ENCODE peak calls at places on chromosomes 3 and 15, in six cellular contexts. One of them, this sample, is unnamed.

GRCh38 chr3:72018339-72018984 is 233.5 kb upstream of the PROK2 start:
- DNase-seq in endothelial cell of umbilical vein: no peak
- DNase-seq in K562: peak
- DNase-seq in OCI-LY7: no peak
- DNase-seq in PC-3: no peak
- DNase-seq in Karpas-422: no peak
- DNase-seq in this sample: no peak

GRCh38 chr3:54188176-54188791 is 65.9 kb downstream of the CACNA2D3 start:
- DNase-seq in K562: peak
- DNase-seq in PC-3: peak
- DNase-seq in endothelial cell of umbilical vein: peak
- DNase-seq in OCI-LY7: peak
- DNase-seq in Karpas-422: peak
- DNase-seq in this sample: peak

GRCh38 chr15:22903961-22904534 is 65.6 kb downstream of the NIPA2 start:
- DNase-seq in Karpas-422: no peak
- DNase-seq in OCI-LY7: no peak
- DNase-seq in endothelial cell of umbilical vein: no peak
- DNase-seq in K562: no peak
- DNase-seq in PC-3: no peak
- DNase-seq in this sample: no peak

GRCh38 chr3:54772707-54773106 is 155.2 kb downstream of the LRTM1 start:
- DNase-seq in K562: no peak
- DNase-seq in endothelial cell of umbilical vein: no peak
- DNase-seq in OCI-LY7: no peak
- DNase-seq in Karpas-422: no peak
- DNase-seq in PC-3: no peak
- DNase-seq in this sample: no peak

GRCh38 chr3:123329636-123330340 is 119.1 kb downstream of the ADCY5 start:
- DNase-seq in PC-3: no peak
- DNase-seq in endothelial cell of umbilical vein: no peak
- DNase-seq in OCI-LY7: no peak
- DNase-seq in K562: no peak
- DNase-seq in Karpas-422: no peak
- DNase-seq in this sample: no peak

GRCh38 chr3:185822957-185823279 is 1.9 kb downstream of the IGF2BP2 start:
- DNase-seq in endothelial cell of umbilical vein: no peak
- DNase-seq in PC-3: peak
- DNase-seq in Karpas-422: no peak
- DNase-seq in OCI-LY7: no peak
- DNase-seq in K562: no peak
- DNase-seq in this sample: no peak

GRCh38 chr3:9396301-9396631 is 1.1 kb upstream of the SETD5 start:
- DNase-seq in PC-3: peak
- DNase-seq in OCI-LY7: peak
- DNase-seq in endothelial cell of umbilical vein: peak
- DNase-seq in Karpas-422: peak
- DNase-seq in K562: peak
- DNase-seq in this sample: peak

GRCh38 chr3:175664911-175665310 is 805.8 kb downstream of the NAALADL2 start:
- DNase-seq in Karpas-422: no peak
- DNase-seq in PC-3: no peak
- DNase-seq in OCI-LY7: no peak
- DNase-seq in endothelial cell of umbilical vein: no peak
- DNase-seq in K562: no peak
- DNase-seq in this sample: no peak

GRCh38 chr3:6088433-6088832 is 772.5 kb upstream of the GRM7 start:
- DNase-seq in Karpas-422: peak
- DNase-seq in K562: no peak
- DNase-seq in endothelial cell of umbilical vein: no peak
- DNase-seq in OCI-LY7: no peak
- DNase-seq in PC-3: no peak
- DNase-seq in this sample: no peak

GRCh38 chr3:173663664-173664063 is 266.1 kb downstream of the NLGN1 start:
- DNase-seq in K562: no peak
- DNase-seq in PC-3: no peak
- DNase-seq in Karpas-422: no peak
- DNase-seq in endothelial cell of umbilical vein: no peak
- DNase-seq in OCI-LY7: no peak
- DNase-seq in this sample: no peak

GRCh38 chr15:47402829-47403228 is 314.5 kb upstream of the SEMA6D start:
- DNase-seq in PC-3: no peak
- DNase-seq in Karpas-422: no peak
- DNase-seq in K562: no peak
- DNase-seq in endothelial cell of umbilical vein: no peak
- DNase-seq in OCI-LY7: no peak
- DNase-seq in this sample: no peak

GRCh38 chr3:79490165-79491028 is 277.4 kb downstream of the ROBO1 start:
- DNase-seq in endothelial cell of umbilical vein: peak
- DNase-seq in OCI-LY7: no peak
- DNase-seq in K562: no peak
- DNase-seq in Karpas-422: no peak
- DNase-seq in PC-3: no peak
- DNase-seq in this sample: no peak
- H2AFZ ChIP-seq in endothelial cell of umbilical vein: peak
- H2AFZ ChIP-seq in OCI-LY7: no peak
- H2AFZ ChIP-seq in K562: no peak
- H2AFZ ChIP-seq in Karpas-422: no peak
- H2AFZ ChIP-seq in PC-3: no peak
- H2AFZ ChIP-seq in this sample: peak

DNA sequence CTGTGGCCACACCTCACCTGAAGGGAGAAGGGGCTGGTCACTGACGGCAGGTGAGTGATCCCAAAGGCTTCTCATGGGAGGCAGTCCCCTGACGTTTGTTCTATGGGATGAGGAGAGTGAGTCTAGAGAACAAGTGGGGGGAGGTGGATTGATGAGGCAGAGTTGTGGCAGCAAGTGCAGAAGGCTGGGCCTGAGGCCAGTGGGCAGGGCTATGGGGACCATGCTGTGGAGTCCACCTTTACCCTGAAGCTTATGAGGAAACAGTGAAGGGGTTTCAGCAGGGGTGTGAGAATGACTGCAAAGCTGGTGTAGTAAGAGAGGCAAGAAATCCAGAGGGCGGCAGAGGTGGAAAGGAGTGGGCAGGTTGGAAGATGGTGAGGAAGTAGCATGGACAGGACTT is 96.9 kb upstream of the PFN2 start:
- DNase-seq in Karpas-422: no peak
- DNase-seq in endothelial cell of umbilical vein: no peak
- DNase-seq in PC-3: no peak
- DNase-seq in K562: no peak
- DNase-seq in OCI-LY7: no peak
- DNase-seq in this sample: no peak
- H3K27ac ChIP-seq in Karpas-422: no peak
- H3K27ac ChIP-seq in endothelial cell of umbilical vein: no peak
- H3K27ac ChIP-seq in PC-3: no peak
- H3K27ac ChIP-seq in K562: no peak
- H3K27ac ChIP-seq in OCI-LY7: no peak
- H3K27ac ChIP-seq in this sample: no peak

GRCh38 chr15:78508272-78508671 is 895 bp downstream of the HYKK start:
- DNase-seq in OCI-LY7: no peak
- DNase-seq in Karpas-422: peak
- DNase-seq in K562: no peak
- DNase-seq in PC-3: no peak
- DNase-seq in endothelial cell of umbilical vein: no peak
- DNase-seq in this sample: no peak
- H3K4me3 ChIP-seq in OCI-LY7: peak
- H3K4me3 ChIP-seq in Karpas-422: peak
- H3K4me3 ChIP-seq in K562: peak
- H3K4me3 ChIP-seq in PC-3: peak
- H3K4me3 ChIP-seq in endothelial cell of umbilical vein: no peak
- H3K4me3 ChIP-seq in this sample: peak

GRCh38 chr3:177385186-177385585 is 187.9 kb upstream of the TBL1XR1 start:
- DNase-seq in PC-3: no peak
- DNase-seq in OCI-LY7: no peak
- DNase-seq in endothelial cell of umbilical vein: no peak
- DNase-seq in Karpas-422: no peak
- DNase-seq in K562: no peak
- DNase-seq in this sample: no peak

GRCh38 chr3:177379045-177379444 is 181.8 kb upstream of the TBL1XR1 start:
- DNase-seq in Karpas-422: no peak
- DNase-seq in OCI-LY7: peak
- DNase-seq in K562: no peak
- DNase-seq in PC-3: peak
- DNase-seq in endothelial cell of umbilical vein: no peak
- DNase-seq in this sample: no peak

GRCh38 chr3:177381070-177381469 is 183.8 kb upstream of the TBL1XR1 start:
- DNase-seq in PC-3: no peak
- DNase-seq in Karpas-422: no peak
- DNase-seq in endothelial cell of umbilical vein: no peak
- DNase-seq in OCI-LY7: no peak
- DNase-seq in K562: no peak
- DNase-seq in this sample: no peak

GRCh38 chr3:177385831-177386301 is 188.6 kb upstream of the TBL1XR1 start:
- DNase-seq in PC-3: peak
- DNase-seq in Karpas-422: no peak
- DNase-seq in endothelial cell of umbilical vein: peak
- DNase-seq in OCI-LY7: no peak
- DNase-seq in K562: no peak
- DNase-seq in this sample: peak

GRCh38 chr3:177382944-177383343 is 185.7 kb upstream of the TBL1XR1 start:
- DNase-seq in PC-3: no peak
- DNase-seq in K562: no peak
- DNase-seq in Karpas-422: no peak
- DNase-seq in endothelial cell of umbilical vein: no peak
- DNase-seq in OCI-LY7: no peak
- DNase-seq in this sample: no peak
- H2AFZ ChIP-seq in PC-3: no peak
- H2AFZ ChIP-seq in K562: no peak
- H2AFZ ChIP-seq in Karpas-422: no peak
- H2AFZ ChIP-seq in endothelial cell of umbilical vein: no peak
- H2AFZ ChIP-seq in OCI-LY7: no peak
- H2AFZ ChIP-seq in this sample: peak

GRCh38 chr3:115659253-115659652 is 35.9 kb downstream of the GAP43 start:
- DNase-seq in OCI-LY7: peak
- DNase-seq in endothelial cell of umbilical vein: no peak
- DNase-seq in K562: no peak
- DNase-seq in Karpas-422: no peak
- DNase-seq in PC-3: no peak
- DNase-seq in this sample: no peak

GRCh38 chr3:115663414-115663813 is 40.1 kb downstream of the GAP43 start:
- DNase-seq in K562: no peak
- DNase-seq in PC-3: no peak
- DNase-seq in endothelial cell of umbilical vein: no peak
- DNase-seq in OCI-LY7: no peak
- DNase-seq in Karpas-422: no peak
- DNase-seq in this sample: no peak

GRCh38 chr3:115659861-115660260 is 36.6 kb downstream of the GAP43 start:
- DNase-seq in K562: no peak
- DNase-seq in OCI-LY7: no peak
- DNase-seq in PC-3: no peak
- DNase-seq in endothelial cell of umbilical vein: no peak
- DNase-seq in Karpas-422: no peak
- DNase-seq in this sample: no peak

GRCh38 chr3:115658337-115659181 is 35.2 kb downstream of the GAP43 start:
- DNase-seq in Karpas-422: peak
- DNase-seq in K562: peak
- DNase-seq in PC-3: peak
- DNase-seq in OCI-LY7: peak
- DNase-seq in endothelial cell of umbilical vein: peak
- DNase-seq in this sample: no peak

GRCh38 chr3:115660646-115661442 is 37.5 kb downstream of the GAP43 start:
- DNase-seq in K562: no peak
- DNase-seq in Karpas-422: no peak
- DNase-seq in PC-3: no peak
- DNase-seq in endothelial cell of umbilical vein: no peak
- DNase-seq in OCI-LY7: peak
- DNase-seq in this sample: no peak
- H3K27ac ChIP-seq in K562: no peak
- H3K27ac ChIP-seq in Karpas-422: no peak
- H3K27ac ChIP-seq in PC-3: no peak
- H3K27ac ChIP-seq in endothelial cell of umbilical vein: no peak
- H3K27ac ChIP-seq in OCI-LY7: no peak
- H3K27ac ChIP-seq in this sample: no peak

DNA sequence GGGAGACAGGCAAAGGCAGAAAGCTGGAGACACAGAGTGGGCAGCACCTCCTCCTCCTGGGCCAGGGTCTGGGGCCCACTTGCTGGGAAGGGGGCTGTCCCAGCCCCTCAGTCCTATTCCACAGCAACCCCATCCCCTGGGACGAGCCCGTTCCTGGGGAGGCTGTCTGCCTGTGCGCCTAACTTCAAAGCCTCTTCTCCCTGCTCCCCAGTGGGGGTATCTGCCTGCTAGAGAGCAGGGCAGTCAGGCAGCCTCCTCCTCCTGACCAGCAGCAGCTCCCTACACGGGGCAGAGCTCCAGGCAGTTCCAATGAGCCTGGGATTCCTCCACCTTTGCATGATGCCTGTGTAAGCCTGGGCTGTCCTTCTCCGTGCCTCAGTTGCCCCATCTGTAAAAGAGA is 6.9 kb downstream of the PTH1R start:
- DNase-seq in OCI-LY7: no peak
- DNase-seq in Karpas-422: no peak
- DNase-seq in endothelial cell of umbilical vein: no peak
- DNase-seq in PC-3: no peak
- DNase-seq in K562: no peak
- DNase-seq in this sample: no peak
- H3K4me3 ChIP-seq in OCI-LY7: no peak
- H3K4me3 ChIP-seq in Karpas-422: no peak
- H3K4me3 ChIP-seq in endothelial cell of umbilical vein: no peak
- H3K4me3 ChIP-seq in PC-3: no peak
- H3K4me3 ChIP-seq in K562: no peak
- H3K4me3 ChIP-seq in this sample: no peak

GRCh38 chr15:50880221-50880620 is 28.3 kb upstream of the AP4E1 start:
- DNase-seq in Karpas-422: no peak
- DNase-seq in endothelial cell of umbilical vein: no peak
- DNase-seq in OCI-LY7: no peak
- DNase-seq in K562: no peak
- DNase-seq in PC-3: no peak
- DNase-seq in this sample: no peak
- H2AFZ ChIP-seq in Karpas-422: no peak
- H2AFZ ChIP-seq in endothelial cell of umbilical vein: peak
- H2AFZ ChIP-seq in OCI-LY7: peak
- H2AFZ ChIP-seq in K562: no peak
- H2AFZ ChIP-seq in PC-3: peak
- H2AFZ ChIP-seq in this sample: no peak